ENCODE peak calls at places on chromosomes 16 and 17, in six cellular contexts. One of them, this sample, is unnamed.

GRCh38 chr16:27441998-27442397 is 40.0 kb downstream of the IL21R start:
- DNase-seq in neural progenitor cell: no peak
- DNase-seq in fibroblast of lung: no peak
- DNase-seq in ovary: no peak
- DNase-seq in tibial artery: no peak
- DNase-seq in cardiac fibroblast: no peak
- DNase-seq in this sample: no peak

GRCh38 chr16:63617047-63617989 is 1504.5 kb downstream of the CDH11 start:
- DNase-seq in neural progenitor cell: no peak
- DNase-seq in tibial artery: no peak
- DNase-seq in ovary: no peak
- DNase-seq in cardiac fibroblast: peak
- DNase-seq in fibroblast of lung: peak
- DNase-seq in this sample: no peak

GRCh38 chr17:1053661-1054360 is 56.9 kb downstream of the TIMM22 start:
- DNase-seq in fibroblast of lung: no peak
- DNase-seq in tibial artery: no peak
- DNase-seq in cardiac fibroblast: no peak
- DNase-seq in neural progenitor cell: no peak
- DNase-seq in ovary: peak
- DNase-seq in this sample: no peak

GRCh38 chr16:17261197-17261858 is 209.4 kb downstream of the XYLT1 start:
- DNase-seq in neural progenitor cell: no peak
- DNase-seq in ovary: no peak
- DNase-seq in cardiac fibroblast: no peak
- DNase-seq in tibial artery: no peak
- DNase-seq in fibroblast of lung: no peak
- DNase-seq in this sample: no peak

GRCh38 chr17:19723967-19724366 is 7.6 kb upstream of the SLC47A2 start:
- DNase-seq in fibroblast of lung: no peak
- DNase-seq in neural progenitor cell: no peak
- DNase-seq in tibial artery: no peak
- DNase-seq in cardiac fibroblast: no peak
- DNase-seq in ovary: no peak
- DNase-seq in this sample: no peak

GRCh38 chr17:6507535-6507934 is 48.8 kb downstream of the PITPNM3 start:
- DNase-seq in fibroblast of lung: peak
- DNase-seq in neural progenitor cell: no peak
- DNase-seq in cardiac fibroblast: peak
- DNase-seq in tibial artery: peak
- DNase-seq in ovary: peak
- DNase-seq in this sample: no peak

GRCh38 chr17:52297230-52298010 is 138.9 kb upstream of the CA10 start:
- DNase-seq in fibroblast of lung: no peak
- DNase-seq in cardiac fibroblast: no peak
- DNase-seq in neural progenitor cell: peak
- DNase-seq in tibial artery: no peak
- DNase-seq in ovary: no peak
- DNase-seq in this sample: no peak

GRCh38 chr17:17043668-17044226 is 1.5 kb downstream of the MPRIP start:
- DNase-seq in tibial artery: peak
- DNase-seq in fibroblast of lung: no peak
- DNase-seq in ovary: no peak
- DNase-seq in cardiac fibroblast: no peak
- DNase-seq in neural progenitor cell: peak
- DNase-seq in this sample: no peak

GRCh38 chr17:45332505-45332904 is 15.7 kb upstream of the MAP3K14 start:
- DNase-seq in cardiac fibroblast: no peak
- DNase-seq in fibroblast of lung: no peak
- DNase-seq in tibial artery: no peak
- DNase-seq in ovary: no peak
- DNase-seq in neural progenitor cell: no peak
- DNase-seq in this sample: no peak

GRCh38 chr17:1485748-1486376 is 6.6 kb downstream of the MYO1C start:
- DNase-seq in tibial artery: peak
- DNase-seq in cardiac fibroblast: peak
- DNase-seq in fibroblast of lung: peak
- DNase-seq in ovary: peak
- DNase-seq in neural progenitor cell: peak
- DNase-seq in this sample: no peak

GRCh38 chr17:49616086-49616485 is 40.4 kb downstream of the NXPH3 start:
- DNase-seq in cardiac fibroblast: peak
- DNase-seq in ovary: no peak
- DNase-seq in fibroblast of lung: no peak
- DNase-seq in neural progenitor cell: peak
- DNase-seq in tibial artery: no peak
- DNase-seq in this sample: no peak
- TF ChIP-seq CTCF in cardiac fibroblast: peak
- TF ChIP-seq CTCF in ovary: no peak
- TF ChIP-seq CTCF in fibroblast of lung: peak
- TF ChIP-seq CTCF in neural progenitor cell: peak
- TF ChIP-seq CTCF in tibial artery: peak
- TF ChIP-seq CTCF in this sample: no peak

GRCh38 chr16:50282010-50282538 is 15.7 kb downstream of the ADCY7 start:
- DNase-seq in neural progenitor cell: no peak
- DNase-seq in cardiac fibroblast: peak
- DNase-seq in fibroblast of lung: peak
- DNase-seq in tibial artery: peak
- DNase-seq in ovary: no peak
- DNase-seq in this sample: no peak
- TF ChIP-seq CTCF in neural progenitor cell: no peak
- TF ChIP-seq CTCF in cardiac fibroblast: no peak
- TF ChIP-seq CTCF in fibroblast of lung: no peak
- TF ChIP-seq CTCF in tibial artery: no peak
- TF ChIP-seq CTCF in ovary: no peak
- TF ChIP-seq CTCF in this sample: no peak

GRCh38 chr17:75615301-75615700 is 17.9 kb upstream of the SMIM5 start:
- DNase-seq in fibroblast of lung: no peak
- DNase-seq in cardiac fibroblast: no peak
- DNase-seq in neural progenitor cell: no peak
- DNase-seq in tibial artery: no peak
- DNase-seq in ovary: no peak
- DNase-seq in this sample: no peak
- TF ChIP-seq CTCF in fibroblast of lung: no peak
- TF ChIP-seq CTCF in cardiac fibroblast: no peak
- TF ChIP-seq CTCF in neural progenitor cell: peak
- TF ChIP-seq CTCF in tibial artery: no peak
- TF ChIP-seq CTCF in ovary: no peak
- TF ChIP-seq CTCF in this sample: no peak

GRCh38 chr17:81706757-81707624 is 3.8 kb downstream of the MRPL12 start:
- DNase-seq in neural progenitor cell: no peak
- DNase-seq in tibial artery: no peak
- DNase-seq in fibroblast of lung: no peak
- DNase-seq in cardiac fibroblast: no peak
- DNase-seq in ovary: no peak
- DNase-seq in this sample: no peak
- TF ChIP-seq CTCF in neural progenitor cell: no peak
- TF ChIP-seq CTCF in tibial artery: no peak
- TF ChIP-seq CTCF in fibroblast of lung: no peak
- TF ChIP-seq CTCF in cardiac fibroblast: no peak
- TF ChIP-seq CTCF in ovary: no peak
- TF ChIP-seq CTCF in this sample: no peak

DNA sequence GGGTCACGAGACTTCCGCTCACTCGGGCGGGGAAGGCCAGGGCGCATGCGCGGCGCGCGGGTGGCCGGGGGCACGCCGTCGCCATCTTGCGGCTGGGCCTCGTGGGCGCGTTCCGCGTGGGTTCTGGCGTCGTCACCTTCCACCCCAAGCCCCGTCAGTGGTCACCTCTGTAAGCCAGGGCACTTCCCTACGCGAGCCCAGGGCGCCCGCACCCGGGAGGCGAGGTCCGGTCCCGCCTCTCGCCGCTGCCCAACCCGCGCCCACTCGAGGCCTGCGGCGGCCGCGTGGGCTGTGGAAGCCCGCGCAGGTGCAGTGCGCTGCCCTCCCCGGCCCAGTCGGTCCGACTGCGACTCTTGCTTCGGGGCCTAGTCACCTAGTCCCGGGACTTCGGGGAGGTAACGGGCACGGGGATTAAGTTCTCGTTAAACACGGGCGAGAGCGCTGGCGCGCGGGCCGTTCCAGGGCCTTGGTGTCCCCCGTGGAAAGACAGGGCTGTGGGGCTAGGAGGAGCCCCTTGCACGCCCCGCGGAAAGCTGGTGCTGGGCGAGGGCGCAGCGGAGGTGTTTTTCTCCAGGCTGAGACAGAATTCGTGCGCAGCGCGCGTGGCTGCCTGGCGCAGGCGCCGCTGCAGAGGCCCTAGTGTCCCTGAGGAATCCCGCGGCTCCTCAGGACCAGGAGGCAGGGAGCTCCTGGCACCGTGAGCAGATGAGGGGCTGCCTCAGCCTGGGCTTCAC is 417 bp upstream of the ARHGDIA start:
- DNase-seq in tibial artery: peak
- DNase-seq in neural progenitor cell: peak
- DNase-seq in fibroblast of lung: peak
- DNase-seq in ovary: peak
- DNase-seq in cardiac fibroblast: peak
- DNase-seq in this sample: peak
- TF ChIP-seq CTCF in tibial artery: peak
- TF ChIP-seq CTCF in neural progenitor cell: peak
- TF ChIP-seq CTCF in fibroblast of lung: peak
- TF ChIP-seq CTCF in ovary: no peak
- TF ChIP-seq CTCF in cardiac fibroblast: no peak
- TF ChIP-seq CTCF in this sample: no peak

GRCh38 chr16:57242650-57243049 is 2.4 kb upstream of the ARL2BP start:
- DNase-seq in ovary: no peak
- DNase-seq in tibial artery: no peak
- DNase-seq in fibroblast of lung: no peak
- DNase-seq in cardiac fibroblast: no peak
- DNase-seq in neural progenitor cell: no peak
- DNase-seq in this sample: no peak

GRCh38 chr16:57244463-57244766 is 644 bp upstream of the ARL2BP start:
- DNase-seq in fibroblast of lung: no peak
- DNase-seq in ovary: no peak
- DNase-seq in cardiac fibroblast: no peak
- DNase-seq in neural progenitor cell: no peak
- DNase-seq in tibial artery: peak
- DNase-seq in this sample: no peak

GRCh38 chr16:57240872-57241271 is 4.2 kb upstream of the ARL2BP start:
- DNase-seq in cardiac fibroblast: no peak
- DNase-seq in neural progenitor cell: no peak
- DNase-seq in ovary: no peak
- DNase-seq in fibroblast of lung: no peak
- DNase-seq in tibial artery: no peak
- DNase-seq in this sample: no peak

GRCh38 chr16:57245472-57246113 is 534 bp downstream of the ARL2BP start:
- DNase-seq in ovary: peak
- DNase-seq in cardiac fibroblast: no peak
- DNase-seq in neural progenitor cell: no peak
- DNase-seq in fibroblast of lung: peak
- DNase-seq in tibial artery: no peak
- DNase-seq in this sample: no peak

DNA sequence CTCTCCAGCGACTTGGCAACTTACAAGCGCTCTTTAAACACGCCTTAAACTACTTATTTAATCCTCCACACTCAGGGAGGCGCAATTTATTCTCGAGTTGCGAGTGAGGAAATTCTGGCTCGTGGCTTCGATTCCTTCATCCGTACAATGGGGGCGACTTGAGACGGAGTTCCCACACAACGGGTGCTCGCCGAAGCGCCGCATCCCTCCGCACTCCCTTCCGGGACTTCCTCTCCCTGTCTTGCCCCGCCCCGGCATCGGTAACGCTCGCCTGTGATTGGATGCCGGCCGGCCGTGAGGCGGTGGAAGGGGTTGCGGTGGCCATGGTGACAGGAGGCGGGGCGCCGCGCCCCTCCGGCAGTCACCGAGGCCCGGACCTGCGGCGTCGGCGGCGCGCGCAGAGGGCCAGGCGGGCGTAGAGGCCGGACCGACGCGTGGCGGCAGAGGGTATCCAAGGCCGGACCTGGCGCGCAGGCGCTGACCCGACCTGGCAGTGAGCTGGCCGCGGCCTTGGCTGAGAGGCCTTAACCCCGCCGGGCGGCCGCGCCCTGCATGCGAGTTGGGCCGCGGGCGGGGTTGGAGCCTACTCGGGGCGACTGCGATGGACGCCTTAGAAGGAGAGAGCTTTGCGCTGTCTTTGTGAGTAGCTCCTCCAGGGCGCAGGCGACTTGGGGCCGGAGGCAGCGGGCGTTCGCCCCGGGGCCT is at the start of gene ARL2BP:
- DNase-seq in fibroblast of lung: peak
- DNase-seq in tibial artery: peak
- DNase-seq in cardiac fibroblast: peak
- DNase-seq in neural progenitor cell: peak
- DNase-seq in ovary: peak
- DNase-seq in this sample: peak
- TF ChIP-seq CTCF in fibroblast of lung: no peak
- TF ChIP-seq CTCF in tibial artery: no peak
- TF ChIP-seq CTCF in cardiac fibroblast: no peak
- TF ChIP-seq CTCF in neural progenitor cell: peak
- TF ChIP-seq CTCF in ovary: no peak
- TF ChIP-seq CTCF in this sample: no peak

DNA sequence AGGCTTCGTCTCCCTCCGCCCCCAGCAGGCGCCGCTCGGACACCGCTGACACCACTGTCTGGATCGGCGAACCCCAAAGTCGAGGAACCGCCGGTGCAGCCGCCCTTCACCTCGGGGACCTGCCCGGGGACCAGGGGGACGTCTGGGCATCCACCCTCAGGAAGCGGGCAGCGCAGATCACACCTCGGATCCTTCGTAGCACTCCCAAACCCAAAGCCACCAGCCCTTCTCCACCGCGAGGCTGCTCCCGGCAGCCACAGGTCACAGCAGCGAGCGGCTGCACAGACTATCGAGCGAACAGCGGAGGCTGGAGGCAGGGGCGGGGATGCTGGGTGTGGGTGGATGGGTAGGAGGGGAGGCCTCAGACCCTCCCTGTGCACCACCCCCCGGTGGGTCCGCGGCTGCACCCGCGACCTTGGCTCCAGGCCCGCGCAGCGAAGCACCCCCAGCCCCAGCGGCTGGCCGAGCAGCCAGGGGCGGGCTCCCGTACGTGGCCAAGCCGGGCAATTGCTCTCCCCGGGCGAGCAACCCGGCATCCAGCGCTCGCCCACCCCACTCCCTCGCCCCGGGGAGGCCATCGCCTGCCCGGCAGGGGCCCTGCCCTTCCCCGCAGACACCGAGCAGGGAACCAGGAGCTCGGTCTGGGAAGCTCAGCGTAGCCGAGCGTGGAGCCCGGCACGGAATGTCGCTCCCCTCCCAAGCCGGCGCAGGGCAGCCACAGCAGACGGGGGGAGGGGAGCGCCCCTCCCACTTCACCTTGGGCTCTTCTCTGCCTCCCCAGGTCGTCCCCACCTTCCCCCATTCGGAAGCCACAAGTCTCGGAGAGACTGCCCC is 1.0 kb downstream of the SDK2 start:
- DNase-seq in ovary: no peak
- DNase-seq in fibroblast of lung: peak
- DNase-seq in cardiac fibroblast: no peak
- DNase-seq in neural progenitor cell: peak
- DNase-seq in tibial artery: no peak
- DNase-seq in this sample: peak
- TF ChIP-seq CTCF in ovary: no peak
- TF ChIP-seq CTCF in fibroblast of lung: no peak
- TF ChIP-seq CTCF in cardiac fibroblast: peak
- TF ChIP-seq CTCF in neural progenitor cell: peak
- TF ChIP-seq CTCF in tibial artery: no peak
- TF ChIP-seq CTCF in this sample: no peak